ENCODE peak calls at places on chromosomes 11 and 22, in seven cellular contexts. One of them, this sample, is unnamed.

GRCh38 chr22:47352920-47353700 is 590.7 kb downstream of the TBC1D22A start:
- DNase-seq in HCT116: no peak
- DNase-seq in H1: no peak
- DNase-seq in SK-N-SH: no peak
- DNase-seq in K562: no peak
- DNase-seq in HepG2: no peak
- DNase-seq in GM12878: no peak
- DNase-seq in this sample: no peak

GRCh38 chr11:122983438-122984185 is 2.0 kb upstream of the BSX start:
- DNase-seq in HCT116: no peak
- DNase-seq in H1: no peak
- DNase-seq in SK-N-SH: peak
- DNase-seq in K562: no peak
- DNase-seq in HepG2: no peak
- DNase-seq in GM12878: no peak
- DNase-seq in this sample: no peak

GRCh38 chr11:108959124-108959761 is 294.4 kb downstream of the DDX10 start:
- DNase-seq in HCT116: no peak
- DNase-seq in H1: no peak
- DNase-seq in SK-N-SH: peak
- DNase-seq in K562: no peak
- DNase-seq in HepG2: no peak
- DNase-seq in GM12878: no peak
- DNase-seq in this sample: no peak

GRCh38 chr11:117099681-117100080 is 1.5 kb upstream of the SIK3 start:
- DNase-seq in HCT116: no peak
- DNase-seq in H1: no peak
- DNase-seq in SK-N-SH: no peak
- DNase-seq in K562: no peak
- DNase-seq in HepG2: no peak
- DNase-seq in GM12878: no peak
- DNase-seq in this sample: no peak

GRCh38 chr11:126949066-126949945 is 51.3 kb downstream of the KIRREL3 start:
- DNase-seq in HCT116: no peak
- DNase-seq in H1: no peak
- DNase-seq in SK-N-SH: no peak
- DNase-seq in K562: no peak
- DNase-seq in HepG2: no peak
- DNase-seq in GM12878: no peak
- DNase-seq in this sample: no peak

GRCh38 chr11:129006161-129006560 is 63.5 kb upstream of the TP53AIP1 start:
- DNase-seq in HCT116: no peak
- DNase-seq in H1: no peak
- DNase-seq in SK-N-SH: no peak
- DNase-seq in K562: no peak
- DNase-seq in HepG2: no peak
- DNase-seq in GM12878: no peak
- DNase-seq in this sample: no peak

GRCh38 chr22:19070397-19071169 is 51.6 kb downstream of the DGCR2 start:
- DNase-seq in HCT116: no peak
- DNase-seq in H1: no peak
- DNase-seq in SK-N-SH: no peak
- DNase-seq in K562: no peak
- DNase-seq in HepG2: no peak
- DNase-seq in GM12878: no peak
- DNase-seq in this sample: no peak

GRCh38 chr11:112968988-112969714 is 7.9 kb downstream of the NCAM1 start:
- DNase-seq in HCT116: no peak
- DNase-seq in H1: no peak
- DNase-seq in SK-N-SH: peak
- DNase-seq in K562: no peak
- DNase-seq in HepG2: no peak
- DNase-seq in GM12878: no peak
- DNase-seq in this sample: no peak

GRCh38 chr22:21865041-21865440 is 2.4 kb downstream of the MAPK1 start:
- DNase-seq in HCT116: no peak
- DNase-seq in H1: no peak
- DNase-seq in SK-N-SH: peak
- DNase-seq in K562: no peak
- DNase-seq in HepG2: no peak
- DNase-seq in GM12878: no peak
- DNase-seq in this sample: no peak

GRCh38 chr11:9264381-9265210 is 554 bp downstream of the DENND5A start:
- DNase-seq in HCT116: no peak
- DNase-seq in H1: no peak
- DNase-seq in SK-N-SH: peak
- DNase-seq in K562: no peak
- DNase-seq in HepG2: no peak
- DNase-seq in GM12878: no peak
- DNase-seq in this sample: no peak

GRCh38 chr11:88194990-88195389 is 19.7 kb upstream of the RAB38 start:
- DNase-seq in HCT116: no peak
- DNase-seq in H1: no peak
- DNase-seq in SK-N-SH: no peak
- DNase-seq in K562: no peak
- DNase-seq in HepG2: no peak
- DNase-seq in GM12878: no peak
- DNase-seq in this sample: no peak

GRCh38 chr11:129428027-129428426 is 52.4 kb downstream of the BARX2 start:
- DNase-seq in HCT116: no peak
- DNase-seq in H1: no peak
- DNase-seq in SK-N-SH: no peak
- DNase-seq in K562: no peak
- DNase-seq in HepG2: no peak
- DNase-seq in GM12878: no peak
- DNase-seq in this sample: no peak

GRCh38 chr11:61092908-61093763 is 9.2 kb upstream of the CD5 start:
- DNase-seq in HCT116: no peak
- DNase-seq in H1: no peak
- DNase-seq in SK-N-SH: no peak
- DNase-seq in K562: no peak
- DNase-seq in HepG2: no peak
- DNase-seq in GM12878: no peak
- DNase-seq in this sample: no peak

GRCh38 chr11:73262851-73263495 is 9.2 kb upstream of the P2RY6 start:
- DNase-seq in HCT116: no peak
- DNase-seq in H1: no peak
- DNase-seq in SK-N-SH: no peak
- DNase-seq in K562: no peak
- DNase-seq in HepG2: no peak
- DNase-seq in GM12878: no peak
- DNase-seq in this sample: no peak

GRCh38 chr11:61671527-61671926 is 8.7 kb upstream of the DAGLA start:
- DNase-seq in HCT116: no peak
- DNase-seq in H1: no peak
- DNase-seq in SK-N-SH: no peak
- DNase-seq in K562: peak
- DNase-seq in HepG2: peak
- DNase-seq in GM12878: no peak
- DNase-seq in this sample: no peak

GRCh38 chr22:47394504-47395440 is 632.3 kb downstream of the TBC1D22A start:
- DNase-seq in HCT116: no peak
- DNase-seq in H1: no peak
- DNase-seq in SK-N-SH: no peak
- DNase-seq in K562: no peak
- DNase-seq in HepG2: no peak
- DNase-seq in GM12878: no peak
- DNase-seq in this sample: no peak

GRCh38 chr11:28384418-28384817 is 276.2 kb downstream of the METTL15 start:
- DNase-seq in HCT116: no peak
- DNase-seq in H1: no peak
- DNase-seq in SK-N-SH: no peak
- DNase-seq in K562: no peak
- DNase-seq in HepG2: no peak
- DNase-seq in GM12878: no peak
- DNase-seq in this sample: no peak

GRCh38 chr11:74465291-74465708 is 2.0 kb downstream of the KCNE3 start:
- DNase-seq in HCT116: no peak
- DNase-seq in H1: no peak
- DNase-seq in SK-N-SH: no peak
- DNase-seq in K562: no peak
- DNase-seq in HepG2: peak
- DNase-seq in GM12878: no peak
- DNase-seq in this sample: no peak

GRCh38 chr11:3907590-3907989 is 52.1 kb downstream of the STIM1 start:
- DNase-seq in HCT116: no peak
- DNase-seq in H1: no peak
- DNase-seq in SK-N-SH: no peak
- DNase-seq in K562: no peak
- DNase-seq in HepG2: no peak
- DNase-seq in GM12878: no peak
- DNase-seq in this sample: no peak

GRCh38 chr11:134497586-134497985 is 85.5 kb upstream of the B3GAT1 start:
- DNase-seq in HCT116: no peak
- DNase-seq in H1: no peak
- DNase-seq in SK-N-SH: no peak
- DNase-seq in K562: no peak
- DNase-seq in HepG2: no peak
- DNase-seq in GM12878: no peak
- DNase-seq in this sample: no peak

GRCh38 chr11:74950374-74950969 is 1.4 kb downstream of the SPCS2 start:
- DNase-seq in HCT116: no peak
- DNase-seq in H1: no peak
- DNase-seq in SK-N-SH: no peak
- DNase-seq in K562: no peak
- DNase-seq in HepG2: peak
- DNase-seq in GM12878: peak
- DNase-seq in this sample: no peak

GRCh38 chr11:110305169-110306018 is 9.0 kb upstream of the RDX start:
- DNase-seq in HCT116: no peak
- DNase-seq in H1: no peak
- DNase-seq in SK-N-SH: peak
- DNase-seq in K562: no peak
- DNase-seq in HepG2: peak
- DNase-seq in GM12878: no peak
- DNase-seq in this sample: no peak

GRCh38 chr22:17845790-17846189 is 71.5 kb upstream of the BID start:
- DNase-seq in HCT116: no peak
- DNase-seq in H1: no peak
- DNase-seq in SK-N-SH: peak
- DNase-seq in K562: no peak
- DNase-seq in HepG2: no peak
- DNase-seq in GM12878: no peak
- DNase-seq in this sample: no peak

GRCh38 chr11:60978546-60979380 is 7.3 kb downstream of the CD6 start:
- DNase-seq in HCT116: no peak
- DNase-seq in H1: no peak
- DNase-seq in SK-N-SH: peak
- DNase-seq in K562: no peak
- DNase-seq in HepG2: no peak
- DNase-seq in GM12878: peak
- DNase-seq in this sample: no peak

GRCh38 chr11:251550-251949 is 14.8 kb downstream of the PSMD13 start:
- DNase-seq in HCT116: no peak
- DNase-seq in H1: no peak
- DNase-seq in SK-N-SH: no peak
- DNase-seq in K562: peak
- DNase-seq in HepG2: no peak
- DNase-seq in GM12878: no peak
- DNase-seq in this sample: no peak

GRCh38 chr22:21990449-21991308 is 8.1 kb upstream of the TOP3B start:
- DNase-seq in HCT116: no peak
- DNase-seq in H1: no peak
- DNase-seq in SK-N-SH: no peak
- DNase-seq in K562: peak
- DNase-seq in HepG2: no peak
- DNase-seq in GM12878: no peak
- DNase-seq in this sample: no peak

GRCh38 chr11:35781342-35782171 is 119.0 kb downstream of the TRIM44 start:
- DNase-seq in HCT116: no peak
- DNase-seq in H1: no peak
- DNase-seq in SK-N-SH: no peak
- DNase-seq in K562: no peak
- DNase-seq in HepG2: no peak
- DNase-seq in GM12878: no peak
- DNase-seq in this sample: no peak

GRCh38 chr11:118634435-118635236 is 27.2 kb downstream of the PHLDB1 start:
- DNase-seq in HCT116: no peak
- DNase-seq in H1: peak
- DNase-seq in SK-N-SH: peak
- DNase-seq in K562: peak
- DNase-seq in HepG2: peak
- DNase-seq in GM12878: no peak
- DNase-seq in this sample: peak

GRCh38 chr11:126452256-126452655 is 96.8 kb downstream of the ST3GAL4 start:
- DNase-seq in HCT116: no peak
- DNase-seq in H1: no peak
- DNase-seq in SK-N-SH: peak
- DNase-seq in K562: no peak
- DNase-seq in HepG2: no peak
- DNase-seq in GM12878: no peak
- DNase-seq in this sample: no peak

GRCh38 chr11:17765381-17766359 is 31.1 kb downstream of the KCNC1 start:
- DNase-seq in HCT116: no peak
- DNase-seq in H1: no peak
- DNase-seq in SK-N-SH: peak
- DNase-seq in K562: no peak
- DNase-seq in HepG2: no peak
- DNase-seq in GM12878: no peak
- DNase-seq in this sample: no peak
- TF ChIP-seq YY1 in HCT116: no peak
- TF ChIP-seq YY1 in H1: no peak
- TF ChIP-seq YY1 in SK-N-SH: no peak
- TF ChIP-seq YY1 in K562: no peak
- TF ChIP-seq YY1 in HepG2: no peak
- TF ChIP-seq YY1 in GM12878: no peak
- TF ChIP-seq YY1 in this sample: no peak

GRCh38 chr11:72045849-72046248 is 34.5 kb downstream of the NUMA1 start:
- DNase-seq in HCT116: no peak
- DNase-seq in H1: no peak
- DNase-seq in SK-N-SH: no peak
- DNase-seq in K562: no peak
- DNase-seq in HepG2: no peak
- DNase-seq in GM12878: no peak
- DNase-seq in this sample: no peak
- TF ChIP-seq YY1 in HCT116: no peak
- TF ChIP-seq YY1 in H1: no peak
- TF ChIP-seq YY1 in SK-N-SH: no peak
- TF ChIP-seq YY1 in K562: no peak
- TF ChIP-seq YY1 in HepG2: no peak
- TF ChIP-seq YY1 in GM12878: no peak
- TF ChIP-seq YY1 in this sample: no peak

DNA sequence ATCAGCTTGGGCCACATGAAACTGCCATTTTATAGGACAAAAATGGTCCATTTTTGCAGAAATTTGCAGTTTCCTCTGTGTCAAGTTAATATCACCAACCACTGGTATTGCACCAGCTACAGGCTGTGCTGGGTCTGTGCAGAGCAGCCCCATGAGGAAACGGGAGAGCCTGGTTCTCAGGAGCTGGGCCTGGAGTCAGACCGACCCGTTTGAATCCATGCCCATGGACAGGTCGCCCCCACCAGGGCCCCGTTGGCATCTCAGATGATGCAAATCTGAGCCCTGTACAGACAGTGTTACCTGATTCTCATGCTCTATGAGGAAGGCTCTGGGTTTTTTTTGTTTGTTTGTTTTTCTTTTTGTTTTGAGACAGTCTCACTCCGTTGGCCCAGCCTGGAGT is 9.8 kb upstream of the SEC14L6 start:
- DNase-seq in HCT116: no peak
- DNase-seq in H1: no peak
- DNase-seq in SK-N-SH: peak
- DNase-seq in K562: no peak
- DNase-seq in HepG2: no peak
- DNase-seq in GM12878: no peak
- DNase-seq in this sample: no peak
- TF ChIP-seq YY1 in HCT116: no peak
- TF ChIP-seq YY1 in H1: no peak
- TF ChIP-seq YY1 in SK-N-SH: no peak
- TF ChIP-seq YY1 in K562: no peak
- TF ChIP-seq YY1 in HepG2: no peak
- TF ChIP-seq YY1 in GM12878: no peak
- TF ChIP-seq YY1 in this sample: no peak

GRCh38 chr11:120151536-120151935 is 13.6 kb upstream of the TRIM29 start:
- DNase-seq in HCT116: no peak
- DNase-seq in H1: no peak
- DNase-seq in SK-N-SH: no peak
- DNase-seq in K562: no peak
- DNase-seq in HepG2: no peak
- DNase-seq in GM12878: no peak
- DNase-seq in this sample: no peak
- TF ChIP-seq YY1 in HCT116: no peak
- TF ChIP-seq YY1 in H1: no peak
- TF ChIP-seq YY1 in SK-N-SH: no peak
- TF ChIP-seq YY1 in K562: no peak
- TF ChIP-seq YY1 in HepG2: no peak
- TF ChIP-seq YY1 in GM12878: no peak
- TF ChIP-seq YY1 in this sample: no peak